ENCODE peak calls at places on chromosome 15, in four cellular contexts. One of them, this sample, is unnamed.

GRCh38 chr15:63291507-63291906 is 14.1 kb downstream of the APH1B start:
- DNase-seq in endothelial cell of umbilical vein: peak; percentile 90
- DNase-seq in IMR-90: peak; percentile 90
- DNase-seq in keratinocyte: no peak
- DNase-seq in this sample: peak; percentile 30

GRCh38 chr15:25784876-25785642 is 78.1 kb downstream of the ATP10A start:
- DNase-seq in endothelial cell of umbilical vein: no peak
- DNase-seq in IMR-90: peak; percentile 94
- DNase-seq in keratinocyte: no peak
- DNase-seq in this sample: no peak

GRCh38 chr15:22933641-22934061 is 46.5 kb downstream of the CYFIP1 start:
- DNase-seq in endothelial cell of umbilical vein: peak; percentile 58
- DNase-seq in IMR-90: peak; percentile 14
- DNase-seq in keratinocyte: no peak
- DNase-seq in this sample: no peak

GRCh38 chr15:65690778-65691177 is 69.0 kb downstream of the SLC24A1 start:
- DNase-seq in endothelial cell of umbilical vein: no peak
- DNase-seq in IMR-90: no peak
- DNase-seq in keratinocyte: no peak
- DNase-seq in this sample: no peak

GRCh38 chr15:92273286-92273685 is 120.4 kb upstream of the ST8SIA2 start:
- DNase-seq in endothelial cell of umbilical vein: no peak
- DNase-seq in IMR-90: no peak
- DNase-seq in keratinocyte: no peak
- DNase-seq in this sample: no peak

GRCh38 chr15:41994171-41994650 is 21.9 kb upstream of the EHD4 start:
- DNase-seq in endothelial cell of umbilical vein: no peak
- DNase-seq in IMR-90: no peak
- DNase-seq in keratinocyte: no peak
- DNase-seq in this sample: no peak

GRCh38 chr15:27989838-27990237 is 109.3 kb downstream of the OCA2 start:
- DNase-seq in endothelial cell of umbilical vein: no peak
- DNase-seq in IMR-90: no peak
- DNase-seq in keratinocyte: no peak
- DNase-seq in this sample: no peak

GRCh38 chr15:36090276-36090946 is 489.0 kb upstream of the CDIN1 start:
- DNase-seq in endothelial cell of umbilical vein: no peak
- DNase-seq in IMR-90: no peak
- DNase-seq in keratinocyte: no peak
- DNase-seq in this sample: no peak

GRCh38 chr15:99734575-99734974 is 1.3 kb upstream of the LYSMD4 start:
- DNase-seq in endothelial cell of umbilical vein: no peak
- DNase-seq in IMR-90: no peak
- DNase-seq in keratinocyte: no peak
- DNase-seq in this sample: no peak

GRCh38 chr15:95287774-95288173 is 1042.7 kb upstream of the NR2F2 start:
- DNase-seq in endothelial cell of umbilical vein: peak; percentile 46
- DNase-seq in IMR-90: peak; percentile 65
- DNase-seq in keratinocyte: no peak
- DNase-seq in this sample: no peak

GRCh38 chr15:74525946-74526345 is 15.1 kb upstream of the ARID3B start:
- DNase-seq in endothelial cell of umbilical vein: peak; percentile 62
- DNase-seq in IMR-90: peak; percentile 90
- DNase-seq in keratinocyte: no peak
- DNase-seq in this sample: no peak

GRCh38 chr15:61119556-61119955 is 109.5 kb downstream of the RORA start:
- DNase-seq in endothelial cell of umbilical vein: no peak
- DNase-seq in IMR-90: no peak
- DNase-seq in keratinocyte: no peak
- DNase-seq in this sample: no peak

GRCh38 chr15:65286069-65286703 is 497 bp downstream of the PARP16 start:
- DNase-seq in endothelial cell of umbilical vein: peak; percentile 50
- DNase-seq in IMR-90: no peak
- DNase-seq in keratinocyte: no peak
- DNase-seq in this sample: peak; percentile 51

GRCh38 chr15:63048986-63049665 is 6.6 kb downstream of the TPM1 start:
- DNase-seq in endothelial cell of umbilical vein: peak; percentile 62
- DNase-seq in IMR-90: peak; percentile 66
- DNase-seq in keratinocyte: no peak
- DNase-seq in this sample: no peak

GRCh38 chr15:43516801-43517353 is 531 bp upstream of the MAP1A start:
- DNase-seq in endothelial cell of umbilical vein: no peak
- DNase-seq in IMR-90: peak; percentile 68
- DNase-seq in keratinocyte: no peak
- DNase-seq in this sample: peak; percentile 9

GRCh38 chr15:37792351-37792750 is 142.1 kb upstream of the TMCO5A start:
- DNase-seq in endothelial cell of umbilical vein: no peak
- DNase-seq in IMR-90: peak; percentile 21
- DNase-seq in keratinocyte: no peak
- DNase-seq in this sample: no peak

GRCh38 chr15:26739791-26740190 is 33.1 kb downstream of the GABRB3 start:
- DNase-seq in endothelial cell of umbilical vein: no peak
- DNase-seq in IMR-90: no peak
- DNase-seq in keratinocyte: no peak
- DNase-seq in this sample: no peak

GRCh38 chr15:73305331-73306211 is 63.2 kb downstream of the HCN4 start:
- DNase-seq in endothelial cell of umbilical vein: peak; percentile 30
- DNase-seq in IMR-90: peak; percentile 65
- DNase-seq in keratinocyte: peak; percentile 21
- DNase-seq in this sample: peak; percentile 74

GRCh38 chr15:27418729-27419128 is 447.7 kb downstream of the GABRG3 start:
- DNase-seq in endothelial cell of umbilical vein: no peak
- DNase-seq in IMR-90: no peak
- DNase-seq in keratinocyte: no peak
- DNase-seq in this sample: no peak

GRCh38 chr15:85733415-85733814 is 61.3 kb downstream of the KLHL25 start:
- DNase-seq in endothelial cell of umbilical vein: no peak
- DNase-seq in IMR-90: no peak
- DNase-seq in keratinocyte: no peak
- DNase-seq in this sample: no peak

GRCh38 chr15:42494998-42495360 is 455 bp upstream of the SNAP23 start:
- DNase-seq in endothelial cell of umbilical vein: peak; percentile 86
- DNase-seq in IMR-90: peak; percentile 77
- DNase-seq in keratinocyte: peak; percentile 28
- DNase-seq in this sample: no peak

GRCh38 chr15:99453646-99454045 is 112.1 kb upstream of the MEF2A start:
- DNase-seq in endothelial cell of umbilical vein: no peak
- DNase-seq in IMR-90: no peak
- DNase-seq in keratinocyte: no peak
- DNase-seq in this sample: no peak

GRCh38 chr15:92098869-92099268 is 245.4 kb downstream of the SLCO3A1 start:
- DNase-seq in endothelial cell of umbilical vein: no peak
- DNase-seq in IMR-90: no peak
- DNase-seq in keratinocyte: no peak
- DNase-seq in this sample: no peak

GRCh38 chr15:73926191-73927002 is at the start of gene LOXL1:
- DNase-seq in endothelial cell of umbilical vein: peak; percentile 56
- DNase-seq in IMR-90: peak; percentile 92
- DNase-seq in keratinocyte: no peak
- DNase-seq in this sample: peak; percentile 42

GRCh38 chr15:62706361-62706760 is 336.2 kb upstream of the TPM1 start:
- DNase-seq in endothelial cell of umbilical vein: no peak
- DNase-seq in IMR-90: no peak
- DNase-seq in keratinocyte: no peak
- DNase-seq in this sample: no peak

GRCh38 chr15:59687831-59688230 is 1.3 kb downstream of the BNIP2 start:
- DNase-seq in endothelial cell of umbilical vein: peak; percentile 61
- DNase-seq in IMR-90: peak; percentile 44
- DNase-seq in keratinocyte: no peak
- DNase-seq in this sample: no peak

GRCh38 chr15:40969363-40969762 is 16.1 kb downstream of the CHAC1 start:
- DNase-seq in endothelial cell of umbilical vein: no peak
- DNase-seq in IMR-90: no peak
- DNase-seq in keratinocyte: no peak
- DNase-seq in this sample: no peak

GRCh38 chr15:25863067-25863967 is at the start of gene ATP10A:
- DNase-seq in endothelial cell of umbilical vein: no peak
- DNase-seq in IMR-90: peak; percentile 71
- DNase-seq in keratinocyte: no peak
- DNase-seq in this sample: no peak

GRCh38 chr15:46934851-46935250 is 782.5 kb upstream of the SEMA6D start:
- DNase-seq in endothelial cell of umbilical vein: no peak
- DNase-seq in IMR-90: no peak
- DNase-seq in keratinocyte: no peak
- DNase-seq in this sample: no peak

GRCh38 chr15:61524091-61524490 is 295.0 kb upstream of the RORA start:
- DNase-seq in endothelial cell of umbilical vein: peak; percentile 57
- DNase-seq in IMR-90: no peak
- DNase-seq in keratinocyte: no peak
- DNase-seq in this sample: no peak

GRCh38 chr15:74384566-74385441 is 17.4 kb upstream of the CYP11A1 start:
- DNase-seq in endothelial cell of umbilical vein: peak; percentile 43
- DNase-seq in IMR-90: no peak
- DNase-seq in keratinocyte: no peak
- DNase-seq in this sample: no peak

GRCh38 chr15:74010929-74011540 is 16.5 kb downstream of the PML start:
- DNase-seq in endothelial cell of umbilical vein: peak; percentile 47
- DNase-seq in IMR-90: no peak
- DNase-seq in keratinocyte: no peak
- DNase-seq in this sample: no peak

GRCh38 chr15:58931985-58932384 is 1.5 kb downstream of the SLTM start:
- DNase-seq in endothelial cell of umbilical vein: peak; percentile 65
- DNase-seq in IMR-90: peak; percentile 63
- DNase-seq in keratinocyte: no peak
- DNase-seq in this sample: no peak

GRCh38 chr15:99390667-99391066 is 139.4 kb downstream of the LRRC28 start:
- DNase-seq in endothelial cell of umbilical vein: no peak
- DNase-seq in IMR-90: no peak
- DNase-seq in keratinocyte: no peak
- DNase-seq in this sample: no peak

GRCh38 chr15:84666373-84666772 is 8.4 kb upstream of the NMB start:
- DNase-seq in endothelial cell of umbilical vein: peak; percentile 40
- DNase-seq in IMR-90: no peak
- DNase-seq in keratinocyte: no peak
- DNase-seq in this sample: no peak

GRCh38 chr15:46408312-46408711 is 773.5 kb downstream of the SQOR start:
- DNase-seq in endothelial cell of umbilical vein: no peak
- DNase-seq in IMR-90: no peak
- DNase-seq in keratinocyte: no peak
- DNase-seq in this sample: no peak

GRCh38 chr15:90822204-90822955 is 46.0 kb upstream of the FURIN start:
- DNase-seq in endothelial cell of umbilical vein: no peak
- DNase-seq in IMR-90: no peak
- DNase-seq in keratinocyte: no peak
- DNase-seq in this sample: no peak

GRCh38 chr15:68265674-68266073 is 11.9 kb upstream of the FEM1B start:
- DNase-seq in endothelial cell of umbilical vein: no peak
- DNase-seq in IMR-90: no peak
- DNase-seq in keratinocyte: no peak
- DNase-seq in this sample: no peak
- H3K9me1 ChIP-seq in endothelial cell of umbilical vein: no peaks in the 10 kb centered on the region
- H3K9me1 ChIP-seq in IMR-90: no peaks in the 10 kb centered on the region
- H3K9me1 ChIP-seq in keratinocyte: no peaks in the 10 kb centered on the region
- H3K9me1 ChIP-seq in this sample: no peaks in the 10 kb centered on the region

GRCh38 chr15:81886080-81886479 is 159.7 kb downstream of the MEX3B start:
- DNase-seq in endothelial cell of umbilical vein: no peak
- DNase-seq in IMR-90: no peak
- DNase-seq in keratinocyte: no peak
- DNase-seq in this sample: no peak
- H3K9me1 ChIP-seq in endothelial cell of umbilical vein: no peaks in the 10 kb centered on the region
- H3K9me1 ChIP-seq in IMR-90: peaks cover 13% of the 10 kb centered on the region
- H3K9me1 ChIP-seq in keratinocyte: no peaks in the 10 kb centered on the region
- H3K9me1 ChIP-seq in this sample: no peaks in the 10 kb centered on the region

GRCh38 chr15:82963356-82964341 is 11.1 kb upstream of the HOMER2 start:
- DNase-seq in endothelial cell of umbilical vein: no peak
- DNase-seq in IMR-90: no peak
- DNase-seq in keratinocyte: no peak
- DNase-seq in this sample: no peak
- H3K9me1 ChIP-seq in endothelial cell of umbilical vein: no peaks in the 10 kb centered on the region
- H3K9me1 ChIP-seq in IMR-90: no peaks in the 10 kb centered on the region
- H3K9me1 ChIP-seq in keratinocyte: no peaks in the 10 kb centered on the region
- H3K9me1 ChIP-seq in this sample: no peaks in the 10 kb centered on the region

GRCh38 chr15:49747340-49747739 is 126.5 kb downstream of the DTWD1 start:
- DNase-seq in endothelial cell of umbilical vein: no peak
- DNase-seq in IMR-90: no peak
- DNase-seq in keratinocyte: no peak
- DNase-seq in this sample: no peak

GRCh38 chr15:49758456-49758855 is 137.6 kb downstream of the DTWD1 start:
- DNase-seq in endothelial cell of umbilical vein: no peak
- DNase-seq in IMR-90: peak; percentile 5
- DNase-seq in keratinocyte: no peak
- DNase-seq in this sample: no peak

GRCh38 chr15:49751191-49751590 is 130.3 kb downstream of the DTWD1 start:
- DNase-seq in endothelial cell of umbilical vein: no peak
- DNase-seq in IMR-90: no peak
- DNase-seq in keratinocyte: no peak
- DNase-seq in this sample: no peak

GRCh38 chr15:49752517-49752916 is 131.7 kb downstream of the DTWD1 start:
- DNase-seq in endothelial cell of umbilical vein: no peak
- DNase-seq in IMR-90: no peak
- DNase-seq in keratinocyte: no peak
- DNase-seq in this sample: peak; percentile 17
- H3K9me1 ChIP-seq in endothelial cell of umbilical vein: no peaks in the 10 kb centered on the region
- H3K9me1 ChIP-seq in IMR-90: no peaks in the 10 kb centered on the region
- H3K9me1 ChIP-seq in keratinocyte: no peaks in the 10 kb centered on the region
- H3K9me1 ChIP-seq in this sample: no peaks in the 10 kb centered on the region

GRCh38 chr15:66864086-66864830 is 162.2 kb downstream of the SMAD6 start:
- DNase-seq in endothelial cell of umbilical vein: no peak
- DNase-seq in IMR-90: no peak
- DNase-seq in keratinocyte: no peak
- DNase-seq in this sample: no peak

GRCh38 chr15:66865622-66866611 is 163.9 kb downstream of the SMAD6 start:
- DNase-seq in endothelial cell of umbilical vein: no peak
- DNase-seq in IMR-90: no peak
- DNase-seq in keratinocyte: no peak
- DNase-seq in this sample: no peak

GRCh38 chr15:66864871-66865281 is 162.8 kb downstream of the SMAD6 start:
- DNase-seq in endothelial cell of umbilical vein: no peak
- DNase-seq in IMR-90: no peak
- DNase-seq in keratinocyte: no peak
- DNase-seq in this sample: no peak

GRCh38 chr15:66863382-66864085 is 161.5 kb downstream of the SMAD6 start:
- DNase-seq in endothelial cell of umbilical vein: no peak
- DNase-seq in IMR-90: no peak
- DNase-seq in keratinocyte: no peak
- DNase-seq in this sample: no peak

DNA sequence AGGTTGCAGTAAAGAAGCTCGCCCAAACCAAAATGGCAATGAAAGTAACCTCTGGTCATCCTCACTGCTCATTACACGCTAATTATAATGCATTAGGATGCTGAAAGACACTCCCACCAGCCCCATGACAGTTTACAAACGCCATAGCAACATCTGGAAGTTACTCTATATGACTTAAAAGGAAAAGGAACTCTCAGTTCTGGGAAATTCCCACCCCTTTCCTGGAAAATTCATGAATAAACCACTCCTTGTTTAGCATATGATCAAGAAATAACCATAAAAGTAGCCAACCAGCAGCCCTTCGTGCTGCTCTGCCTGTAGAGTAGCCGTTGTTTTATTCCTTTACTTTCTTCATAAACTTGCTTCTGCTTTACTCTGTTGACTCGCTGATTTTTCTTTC is 164.6 kb downstream of the SMAD6 start:
- DNase-seq in endothelial cell of umbilical vein: no peak
- DNase-seq in IMR-90: no peak
- DNase-seq in keratinocyte: no peak
- DNase-seq in this sample: no peak
- H3K9me1 ChIP-seq in endothelial cell of umbilical vein: no peaks in the 10 kb centered on the region
- H3K9me1 ChIP-seq in IMR-90: peaks cover 5% of the 10 kb centered on the region
- H3K9me1 ChIP-seq in keratinocyte: no peaks in the 10 kb centered on the region
- H3K9me1 ChIP-seq in this sample: no peaks in the 10 kb centered on the region

GRCh38 chr15:29534378-29534777 is 264.8 kb upstream of the NSMCE3 start:
- DNase-seq in endothelial cell of umbilical vein: no peak
- DNase-seq in IMR-90: no peak
- DNase-seq in keratinocyte: no peak
- DNase-seq in this sample: no peak
- H3K9me1 ChIP-seq in endothelial cell of umbilical vein: no peaks in the 10 kb centered on the region
- H3K9me1 ChIP-seq in IMR-90: no peaks in the 10 kb centered on the region
- H3K9me1 ChIP-seq in keratinocyte: no peaks in the 10 kb centered on the region
- H3K9me1 ChIP-seq in this sample: no peaks in the 10 kb centered on the region